ENCODE peak calls at places on chromosomes 2 and 18, in four cellular contexts. H is astrocyte, B is epithelial cell of esophagus, K is heart right ventricle. X is an unnamed sample.

GRCh38 chr18:34767601-34768027 is 57.5 kb downstream of the DTNA start:
- DNase-seq in H (peak), B (peak), K (no peak), X (no peak)

GRCh38 chr18:61666876-61667590 is 225.8 kb downstream of the RNF152 start:
- DNase-seq in H (no peak), B (peak), K (no peak), X (no peak)

GRCh38 chr18:11392292-11392691 is 217.1 kb upstream of the SLC35G4 start:
- DNase-seq in H (peak), B (no peak), K (no peak), X (no peak)

GRCh38 chr2:23547725-23548124 is 162.7 kb downstream of the KLHL29 start:
- DNase-seq in H (no peak), B (no peak), K (no peak), X (no peak)

GRCh38 chr18:52408800-52409302 is 68.9 kb downstream of the DCC start:
- DNase-seq in H (no peak), B (no peak), K (no peak), X (no peak)

GRCh38 chr2:100114011-100114433 is 28.4 kb downstream of the AFF3 start:
- DNase-seq in H (no peak), B (no peak), K (no peak), X (no peak)

GRCh38 chr2:196468394-196468793 is 171.1 kb upstream of the CCDC150 start:
- DNase-seq in H (no peak), B (no peak), K (no peak), X (no peak)

GRCh38 chr2:183037281-183037659 is 987 bp downstream of the NCKAP1 start:
- DNase-seq in H (peak), B (peak), K (no peak), X (no peak)

GRCh38 chr2:124566518-124566970 is 541.5 kb downstream of the CNTNAP5 start:
- DNase-seq in H (no peak), B (no peak), K (no peak), X (no peak)

GRCh38 chr2:239762742-239763269 is 262.3 kb downstream of the NDUFA10 start:
- DNase-seq in H (no peak), B (no peak), K (no peak), X (no peak)

GRCh38 chr2:33208400-33208799 is 261.6 kb downstream of the LTBP1 start:
- DNase-seq in H (no peak), B (no peak), K (no peak), X (no peak)

GRCh38 chr2:234110219-234110618 is 59.7 kb downstream of the SPP2 start:
- DNase-seq in H (no peak), B (peak), K (no peak), X (no peak)

GRCh38 chr2:169715379-169716228 is 18.0 kb upstream of the KLHL23 start:
- DNase-seq in H (no peak), B (no peak), K (no peak), X (no peak)

GRCh38 chr2:210496512-210496911 is 20.0 kb upstream of the LANCL1 start:
- DNase-seq in H (no peak), B (no peak), K (no peak), X (no peak)

GRCh38 chr2:140344842-140345241 is 1564.7 kb upstream of the NXPH2 start:
- DNase-seq in H (peak), B (peak), K (no peak), X (no peak)

GRCh38 chr2:9660781-9661180 is 30.0 kb upstream of the YWHAQ start:
- DNase-seq in H (no peak), B (no peak), K (no peak), X (no peak)

GRCh38 chr2:2527162-2527561 is 196.1 kb upstream of the MYT1L start:
- DNase-seq in H (no peak), B (peak), K (no peak), X (no peak)

GRCh38 chr18:50560681-50561629 is 1.1 kb downstream of the MAPK4 start:
- DNase-seq in H (no peak), B (no peak), K (no peak), X (no peak)

GRCh38 chr2:30511122-30512083 is 64.4 kb downstream of the LCLAT1 start:
- DNase-seq in H (peak), B (peak), K (peak), X (no peak)

GRCh38 chr18:29147944-29148343 is 971.0 kb upstream of the CDH2 start:
- DNase-seq in H (peak), B (peak), K (no peak), X (no peak)

GRCh38 chr2:20595439-20596192 is 55.3 kb downstream of the HS1BP3 start:
- DNase-seq in H (peak), B (peak), K (no peak), X (peak)

GRCh38 chr2:192194866-192195547 is at the start of gene TMEFF2:
- DNase-seq in H (peak), B (peak), K (peak), X (peak)

GRCh38 chr2:233480490-233481202 is 85.9 kb downstream of the USP40 start:
- DNase-seq in H (peak), B (peak), K (no peak), X (no peak)

GRCh38 chr2:5515693-5516092 is 176.5 kb upstream of the SOX11 start:
- DNase-seq in H (no peak), B (no peak), K (no peak), X (no peak)

GRCh38 chr2:68537872-68538271 is 70.5 kb downstream of the APLF start:
- DNase-seq in H (no peak), B (no peak), K (no peak), X (no peak)

GRCh38 chr2:63044360-63045327 is 6.0 kb upstream of the OTX1 start:
- DNase-seq in H (no peak), B (no peak), K (no peak), X (no peak)

GRCh38 chr2:68737717-68738116 is 3.1 kb downstream of the ARHGAP25 start:
- DNase-seq in H (no peak), B (no peak), K (no peak), X (no peak)

GRCh38 chr2:37665038-37665437 is 6.4 kb downstream of the CDC42EP3 start:
- DNase-seq in H (no peak), B (no peak), K (no peak), X (no peak)

GRCh38 chr18:58484989-58485962 is 143.6 kb downstream of the ALPK2 start:
- DNase-seq in H (no peak), B (peak), K (peak), X (no peak)

GRCh38 chr18:59787998-59788875 is 91.0 kb upstream of the CCBE1 start:
- DNase-seq in H (peak), B (peak), K (no peak), X (no peak)

GRCh38 chr2:21217421-21217820 is 93.7 kb downstream of the TDRD15 start:
- DNase-seq in H (no peak), B (no peak), K (no peak), X (no peak)

DNA sequence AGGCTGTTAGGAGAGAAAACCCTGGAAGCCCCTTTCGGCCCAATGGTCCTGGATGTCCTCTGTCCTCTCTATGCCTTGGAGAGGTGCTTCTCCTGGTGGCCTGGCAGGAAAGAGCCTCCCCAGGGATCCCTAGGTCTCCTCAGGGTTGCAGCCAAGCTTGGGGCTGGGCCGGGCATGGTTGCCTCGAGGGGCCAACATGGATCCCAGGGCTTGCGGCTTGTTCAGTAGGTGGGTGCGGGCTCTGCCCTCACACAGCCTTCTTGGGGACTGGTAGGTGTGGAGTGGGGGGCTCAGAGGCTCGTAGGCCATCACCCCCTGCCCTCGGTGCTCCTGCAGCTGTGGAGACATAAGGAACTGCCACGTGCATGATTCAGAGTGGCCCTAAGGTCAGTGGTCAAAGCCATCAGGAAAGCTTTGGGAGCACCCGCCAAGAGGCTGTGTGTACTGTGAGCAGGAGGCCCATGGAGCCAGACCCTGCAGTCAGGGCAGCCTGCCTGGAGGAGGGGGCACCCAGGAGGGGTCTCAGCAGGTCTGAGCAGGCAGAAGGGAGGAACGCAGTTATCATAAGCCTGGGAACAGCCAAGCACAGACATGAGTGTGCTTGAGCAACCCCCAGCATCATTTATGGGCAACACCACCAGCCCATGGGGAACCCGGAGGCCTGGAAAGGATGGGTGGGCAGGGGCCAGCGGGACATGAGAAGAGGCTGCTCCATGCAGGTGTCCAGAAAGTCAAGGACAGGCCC is 231.0 kb downstream of the GLI2 start:
- DNase-seq in H (no peak), B (no peak), K (no peak), X (no peak)
- TF ChIP-seq CTCF in H (no peak), B (no peak), K (no peak), X (no peak)

GRCh38 chr18:35780937-35781336 is 191.5 kb upstream of the RMP24 start:
- DNase-seq in H (no peak), B (no peak), K (no peak), X (no peak)

GRCh38 chr18:35776481-35776880 is 194.9 kb downstream of the GALNT1 start:
- DNase-seq in H (no peak), B (no peak), K (no peak), X (no peak)

GRCh38 chr18:35778850-35779634 is 193.4 kb upstream of the RMP24 start:
- DNase-seq in H (no peak), B (no peak), K (peak), X (no peak)

GRCh38 chr18:35775887-35776286 is 194.3 kb downstream of the GALNT1 start:
- DNase-seq in H (peak), B (peak), K (no peak), X (no peak)

DNA sequence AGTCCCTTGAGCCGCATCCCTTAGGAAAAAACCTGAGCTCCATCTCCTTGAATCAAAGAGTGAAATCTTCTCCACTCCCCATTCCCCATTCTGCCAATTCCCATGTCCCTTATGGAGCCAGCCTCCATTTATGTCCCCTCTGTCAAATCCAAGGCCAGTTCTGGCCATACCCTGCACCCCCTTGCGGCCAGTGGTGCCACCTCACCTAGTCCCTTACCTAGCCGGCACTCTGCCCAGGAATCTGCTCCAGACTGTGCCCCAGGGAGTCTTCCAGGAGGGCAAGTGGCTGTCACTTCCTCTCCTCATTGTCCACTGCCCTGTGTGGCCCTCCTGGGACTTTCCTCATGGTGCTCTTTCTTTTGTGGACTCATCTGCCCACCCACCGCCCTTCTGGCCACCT is 195.4 kb upstream of the RMP24 start:
- DNase-seq in H (no peak), B (no peak), K (no peak), X (no peak)
- TF ChIP-seq CTCF in H (no peak), B (no peak), K (no peak), X (no peak)

GRCh38 chr2:34423301-34423700 is 824.2 kb upstream of the FAM98A start:
- DNase-seq in H (no peak), B (no peak), K (no peak), X (no peak)
- TF ChIP-seq CTCF in H (no peak), B (no peak), K (no peak), X (no peak)

GRCh38 chr2:54176577-54176976 is 61.2 kb downstream of the ACYP2 start:
- DNase-seq in H (peak), B (peak), K (peak), X (no peak)
- TF ChIP-seq CTCF in H (peak), B (no peak), K (peak), X (no peak)

GRCh38 chr2:110829413-110830146 is 97.2 kb downstream of the ACOXL start:
- DNase-seq in H (no peak), B (no peak), K (no peak), X (no peak)

GRCh38 chr2:110834134-110834827 is 101.9 kb downstream of the ACOXL start:
- DNase-seq in H (no peak), B (no peak), K (no peak), X (no peak)

GRCh38 chr2:110828330-110828729 is 96.0 kb downstream of the ACOXL start:
- DNase-seq in H (no peak), B (peak), K (no peak), X (no peak)

GRCh38 chr2:110837421-110838409 is 105.3 kb downstream of the ACOXL start:
- DNase-seq in H (no peak), B (no peak), K (no peak), X (no peak)

DNA sequence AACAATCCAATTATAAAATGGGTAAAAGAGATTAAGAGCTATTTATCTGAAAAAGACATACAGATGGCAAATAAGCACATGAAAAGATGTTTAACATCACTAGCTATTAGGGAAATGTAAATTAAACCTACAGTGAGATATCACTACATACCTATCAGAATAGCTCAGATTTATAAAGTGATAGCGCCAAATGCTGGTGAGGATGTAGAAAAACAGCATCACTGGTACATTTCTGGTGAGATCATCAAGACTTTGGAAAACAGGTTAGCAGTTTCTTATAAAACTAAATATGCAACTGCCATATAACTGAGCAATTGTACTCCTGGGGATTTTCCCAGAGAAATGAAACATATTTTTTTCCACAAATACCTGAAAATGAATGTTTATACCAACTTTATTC is 100.4 kb downstream of the ACOXL start:
- DNase-seq in H (no peak), B (no peak), K (no peak), X (no peak)
- TF ChIP-seq CTCF in H (no peak), B (no peak), K (no peak), X (no peak)